ENCODE peak calls at places on chromosomes 2 and 18, in four cellular contexts. R is bronchial epithelial cell; G is CD4-positive, CD25-positive, alpha-beta regulatory T cell; A is stomach. J is an unnamed sample.

GRCh38 chr2:21643180-21643579 is 519.4 kb downstream of the TDRD15 start:
- DNase-seq in R (no peak), G (no peak), A (no peak), J (no peak)

GRCh38 chr2:217277646-217278048 is 417.8 kb upstream of the TNP1 start:
- DNase-seq in R (peak), G (no peak), A (no peak), J (no peak)

GRCh38 chr2:109173311-109174171 is 44.5 kb downstream of the SH3RF3 start:
- DNase-seq in R (no peak), G (no peak), A (peak), J (peak)

GRCh38 chr18:36179562-36180334 is 7.5 kb upstream of the MOCOS start:
- DNase-seq in R (peak), G (no peak), A (peak), J (peak)

GRCh38 chr2:53575606-53576360 is 191.8 kb upstream of the CHAC2 start:
- DNase-seq in R (no peak), G (no peak), A (no peak), J (no peak)

GRCh38 chr2:24435391-24436316 is 55.4 kb upstream of the NCOA1 start:
- DNase-seq in R (no peak), G (no peak), A (peak), J (no peak)

GRCh38 chr2:197786010-197786877 is 1.1 kb upstream of the BOLL start:
- DNase-seq in R (no peak), G (peak), A (peak), J (no peak)

GRCh38 chr2:74763962-74764428 is 69.9 kb upstream of the HK2 start:
- DNase-seq in R (no peak), G (no peak), A (no peak), J (no peak)

GRCh38 chr2:85269959-85270358 is 57.8 kb downstream of the TGOLN2 start:
- DNase-seq in R (no peak), G (no peak), A (no peak), J (no peak)

GRCh38 chr2:232365621-232366321 is 12.8 kb upstream of the ALPP start:
- DNase-seq in R (no peak), G (peak), A (no peak), J (no peak)

GRCh38 chr2:240360645-240361475 is 74.6 kb upstream of the GPC1 start:
- DNase-seq in R (no peak), G (no peak), A (no peak), J (no peak)

GRCh38 chr2:31429759-31430438 is 15.4 kb upstream of the XDH start:
- DNase-seq in R (peak), G (peak), A (no peak), J (no peak)

DNA sequence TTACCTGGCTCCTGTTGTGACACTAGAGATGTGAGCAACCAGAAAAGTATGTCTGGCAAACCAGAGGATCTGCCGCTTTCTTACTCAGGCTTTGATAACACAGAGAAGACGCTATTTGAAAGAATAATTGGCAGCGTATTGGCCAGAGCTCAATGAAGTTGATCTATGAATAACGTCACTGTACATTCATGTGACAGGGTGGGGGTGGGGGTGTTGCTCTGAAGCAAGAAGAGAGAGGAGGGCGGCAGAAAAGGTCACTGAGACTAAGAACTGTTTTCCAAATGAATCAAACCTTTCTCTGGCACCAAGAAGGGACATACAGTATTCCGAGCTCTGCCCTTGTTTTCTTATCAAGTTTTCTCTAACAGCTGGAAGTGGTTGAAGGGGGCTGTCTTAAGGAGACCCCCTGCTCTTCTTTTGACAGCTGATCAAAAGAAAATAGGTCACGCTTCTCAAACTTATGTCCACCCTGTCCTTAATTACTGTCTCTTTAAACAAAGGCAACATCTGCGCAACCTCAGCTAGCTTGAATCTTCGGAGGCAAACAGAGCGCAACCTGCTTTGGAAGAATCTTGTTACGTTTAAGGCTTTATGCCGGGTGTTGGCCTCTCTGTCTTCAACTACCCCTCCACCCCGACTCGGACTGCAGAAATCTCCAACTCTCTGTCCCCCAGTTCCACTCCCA is 1.5 kb upstream of the ONECUT2 start:
- DNase-seq in R (peak), G (no peak), A (no peak), J (no peak)
- H3K4me3 ChIP-seq in R (no peak), G (no peak), A (no peak), J (peak)

GRCh38 chr2:224574423-224575084 is 10.6 kb downstream of the CUL3 start:
- DNase-seq in R (no peak), G (no peak), A (no peak), J (no peak)
- H3K4me3 ChIP-seq in R (no peak), G (peak), A (no peak), J (peak)

GRCh38 chr2:870426-870825 is 80.2 kb upstream of the SNTG2 start:
- DNase-seq in R (no peak), G (no peak), A (peak), J (peak)

GRCh38 chr2:871175-871727 is 79.4 kb upstream of the SNTG2 start:
- DNase-seq in R (no peak), G (no peak), A (peak), J (peak)

GRCh38 chr2:869894-870293 is 80.8 kb upstream of the SNTG2 start:
- DNase-seq in R (no peak), G (no peak), A (peak), J (peak)

GRCh38 chr2:867296-867695 is 83.4 kb upstream of the SNTG2 start:
- DNase-seq in R (no peak), G (no peak), A (no peak), J (no peak)

DNA sequence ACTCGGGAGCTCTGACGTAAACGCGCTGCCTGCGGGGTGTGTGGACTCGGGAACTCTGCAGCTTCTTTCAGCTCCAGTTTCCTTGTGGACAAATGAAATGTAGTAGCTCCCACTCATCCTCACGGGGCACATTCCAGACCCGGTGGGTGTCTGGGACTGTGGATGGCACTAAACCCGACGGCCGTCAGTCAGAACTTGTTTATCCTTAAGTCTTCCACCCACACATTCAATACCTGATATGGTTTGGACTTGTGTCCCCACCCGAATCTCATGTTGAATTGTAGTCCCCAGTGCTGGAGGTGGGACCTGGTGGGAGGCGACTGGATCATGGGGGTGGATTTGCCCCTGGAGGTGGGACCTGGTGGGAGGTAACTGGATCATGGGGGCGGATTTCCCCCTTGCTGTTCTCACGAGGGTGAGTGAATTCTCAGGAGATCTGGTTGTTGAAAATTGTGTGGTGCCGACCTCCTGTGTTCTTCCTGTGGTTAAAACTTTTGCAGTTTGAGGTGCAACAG is 81.2 kb upstream of the SNTG2 start:
- DNase-seq in R (no peak), G (no peak), A (no peak), J (no peak)
- H3K4me3 ChIP-seq in R (no peak), G (no peak), A (no peak), J (no peak)

GRCh38 chr2:119247844-119248271 is 24.2 kb downstream of the STEAP3 start:
- DNase-seq in R (no peak), G (no peak), A (peak), J (no peak)
- H3K4me3 ChIP-seq in R (no peak), G (no peak), A (no peak), J (no peak)

GRCh38 chr2:56295666-56296065 is 111.9 kb downstream of the CCDC85A start:
- DNase-seq in R (no peak), G (no peak), A (no peak), J (no peak)

GRCh38 chr2:56292966-56293365 is 109.2 kb downstream of the CCDC85A start:
- DNase-seq in R (no peak), G (no peak), A (no peak), J (no peak)

GRCh38 chr2:56287974-56288373 is 104.2 kb downstream of the CCDC85A start:
- DNase-seq in R (peak), G (no peak), A (no peak), J (no peak)

GRCh38 chr2:56288863-56289580 is 105.2 kb downstream of the CCDC85A start:
- DNase-seq in R (no peak), G (no peak), A (no peak), J (no peak)

DNA sequence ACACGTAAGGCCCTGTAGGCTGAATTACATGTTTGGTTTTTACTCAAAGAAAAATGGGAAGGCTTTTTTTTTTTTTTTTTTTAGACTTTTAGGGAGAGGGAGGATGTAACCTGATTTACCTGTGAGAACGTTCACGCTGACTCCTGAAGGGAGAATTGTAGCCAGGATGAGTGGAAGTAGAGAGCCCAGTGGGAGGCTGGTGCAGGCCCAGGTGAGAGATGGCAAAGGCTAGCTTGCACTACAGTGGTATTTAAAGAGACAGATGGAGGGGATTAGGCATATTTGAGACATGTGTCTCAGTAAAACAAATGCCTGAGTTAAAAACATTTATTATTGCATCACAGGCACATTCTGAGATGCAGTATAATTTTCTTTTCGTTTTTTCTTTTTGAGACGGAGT is 107.9 kb downstream of the CCDC85A start:
- DNase-seq in R (no peak), G (no peak), A (no peak), J (no peak)
- H3K4me3 ChIP-seq in R (no peak), G (no peak), A (no peak), J (no peak)

GRCh38 chr2:71454221-71455010 is 1.1 kb downstream of the DYSF start:
- DNase-seq in R (no peak), G (no peak), A (no peak), J (no peak)
- H3K4me3 ChIP-seq in R (peak), G (no peak), A (peak), J (peak)